ENCODE peak calls at places on chromosomes 5 and 9, in seven cellular contexts. B, L, Z, U, Y, C and M are unnamed samples.
A peak's percentile ranks its signal among the peaks of the same experiment; 100 is the strongest.

GRCh38 chr5:43839218-43839617 is 236.2 kb downstream of the NNT start:
- DNase-seq in B (no peak), L (no peak), Z (no peak), U (no peak), Y (no peak), C (peak; percentile 24), M (peak; percentile 40)

GRCh38 chr9:33143241-33143642 is 23.9 kb downstream of the B4GALT1 start:
- DNase-seq in B (peak; percentile 39), L (no peak), Z (no peak), U (no peak), Y (no peak), C (peak; percentile 57), M (no peak)

GRCh38 chr5:122354293-122354692 is 42.3 kb downstream of the SNCAIP start:
- DNase-seq in B (no peak), L (no peak), Z (no peak), U (no peak), Y (no peak), C (no peak), M (no peak)

GRCh38 chr5:159913048-159913447 is 3.2 kb upstream of the ADRA1B start:
- DNase-seq in B (peak; percentile 28), L (no peak), Z (no peak), U (no peak), Y (no peak), C (peak; percentile 96), M (peak; percentile 92)

GRCh38 chr5:7754997-7755596 is 95.8 kb downstream of the CFAP90 start:
- DNase-seq in B (peak; percentile 64), L (peak; percentile 68), Z (peak; percentile 14), U (peak; percentile 85), Y (peak; percentile 72), C (peak; percentile 47), M (peak; percentile 24)

GRCh38 chr9:129071526-129072131 is 9.3 kb upstream of the DOLPP1 start:
- DNase-seq in B (no peak), L (no peak), Z (no peak), U (peak; percentile 59), Y (no peak), C (no peak), M (no peak)

GRCh38 chr5:3214838-3215374 is 380.7 kb upstream of the IRX1 start:
- DNase-seq in B (no peak), L (no peak), Z (no peak), U (no peak), Y (no peak), C (no peak), M (no peak)

GRCh38 chr5:10289991-10290390 is 17.7 kb downstream of the CMBL start:
- DNase-seq in B (no peak), L (no peak), Z (no peak), U (no peak), Y (no peak), C (no peak), M (no peak)

GRCh38 chr5:139298242-139298641 is 4.7 kb downstream of the MATR3 start:
- DNase-seq in B (no peak), L (no peak), Z (no peak), U (no peak), Y (no peak), C (no peak), M (no peak)

GRCh38 chr5:43074987-43075318 is 34.8 kb upstream of the ANXA2R start:
- DNase-seq in B (no peak), L (no peak), Z (no peak), U (no peak), Y (no peak), C (no peak), M (no peak)

GRCh38 chr9:84955971-84956370 is 286.4 kb downstream of the NTRK2 start:
- DNase-seq in B (no peak), L (no peak), Z (no peak), U (no peak), Y (no peak), C (peak; percentile 49), M (peak; percentile 50)